ENCODE peak calls at places on chromosomes 12 and 14, in six cellular contexts. J is adrenal gland, F is mammary epithelial cell, B is NCI-H774, T is WERI-Rb-1, V is Peyer's patch. W is an unnamed sample.

GRCh38 chr12:31928246-31929139 is 30.7 kb upstream of the RESF1 start:
- DNase-seq in B (no peak), J (no peak), V (no peak), T (no peak), F (no peak), W (no peak)

GRCh38 chr14:59123975-59124374 is 64.5 kb upstream of the DAAM1 start:
- DNase-seq in V (no peak), B (no peak), J (no peak), T (no peak), F (no peak), W (peak; percentile 19)

GRCh38 chr14:90522585-90523191 is 125.9 kb downstream of the CALM1 start:
- DNase-seq in V (no peak), J (peak; percentile 38), B (peak; percentile 65), T (no peak), F (no peak), W (peak; percentile 62)

GRCh38 chr12:75982974-75983660 is 48.5 kb downstream of the PHLDA1 start:
- DNase-seq in J (peak; percentile 30), F (no peak), B (no peak), T (no peak), V (no peak), W (peak; percentile 24)

GRCh38 chr14:78355109-78355508 is 184.9 kb downstream of the NRXN3 start:
- DNase-seq in V (no peak), B (no peak), T (no peak), J (no peak), F (no peak), W (no peak)

GRCh38 chr12:25130741-25131188 is 64.2 kb downstream of the DNAI7 start:
- DNase-seq in T (no peak), B (peak; percentile 34), J (no peak), V (no peak), F (peak; percentile 26), W (peak; percentile 48)

GRCh38 chr12:91952916-91953315 is 192.7 kb downstream of the BTG1 start:
- DNase-seq in J (no peak), F (no peak), B (no peak), V (no peak), T (no peak), W (peak; percentile 81)

GRCh38 chr14:61489932-61490331 is 168.6 kb downstream of the PRKCH start:
- DNase-seq in J (peak; percentile 78), V (no peak), F (no peak), B (no peak), T (no peak), W (no peak)

GRCh38 chr12:43848786-43849185 is 12.9 kb downstream of the TMEM117 start:
- DNase-seq in F (peak; percentile 68), B (no peak), J (no peak), V (no peak), T (no peak), W (no peak)

GRCh38 chr12:100698518-100698917 is 96.1 kb upstream of the ANO4 start:
- DNase-seq in F (peak; percentile 56), B (no peak), V (no peak), J (no peak), T (no peak), W (peak; percentile 34)

GRCh38 chr14:95424533-95424932 is 91.9 kb downstream of the SYNE3 start:
- DNase-seq in T (no peak), J (peak; percentile 74), V (no peak), F (no peak), B (no peak), W (no peak)

GRCh38 chr14:61493239-61493638 is 171.9 kb downstream of the PRKCH start:
- DNase-seq in V (no peak), B (no peak), J (no peak), T (no peak), F (peak; percentile 41), W (peak; percentile 91)

GRCh38 chr12:62319058-62319457 is 58.9 kb downstream of the USP15 start:
- DNase-seq in T (no peak), V (no peak), F (no peak), B (no peak), J (no peak), W (no peak)

GRCh38 chr14:105530446-105531087 is 4.2 kb downstream of the TMEM121 start:
- DNase-seq in V (no peak), F (no peak), T (no peak), B (no peak), J (no peak), W (no peak)

GRCh38 chr12:6215120-6215807 is 15.1 kb downstream of the CD9 start:
- DNase-seq in V (no peak), B (no peak), J (no peak), T (no peak), F (no peak), W (peak; percentile 49)

GRCh38 chr12:2902287-2902880 is 11.7 kb downstream of the TULP3 start:
- DNase-seq in V (peak; percentile 26), J (peak; percentile 25), B (peak; percentile 31), F (no peak), T (no peak), W (no peak)

GRCh38 chr12:93751864-93752610 is 74.9 kb downstream of the CRADD start:
- DNase-seq in B (no peak), F (no peak), T (no peak), J (no peak), V (no peak), W (no peak)

W was measured in kidney tubule cell.